ENCODE peak calls at places on chromosomes 2 and 18, in four cellular contexts. One of them, this sample, is unnamed.

GRCh38 chr2:15937105-15937881 is 3.1 kb upstream of the MYCN start:
- DNase-seq in AG08395: no peak
- DNase-seq in T-cell: no peak
- DNase-seq in stomach: no peak
- DNase-seq in this sample: no peak

GRCh38 chr2:32671885-32672519 is 44.2 kb downstream of the TTC27 start:
- DNase-seq in AG08395: peak
- DNase-seq in T-cell: no peak
- DNase-seq in stomach: no peak
- DNase-seq in this sample: no peak

GRCh38 chr18:79540914-79541301 is 138.7 kb upstream of the CTDP1 start:
- DNase-seq in AG08395: no peak
- DNase-seq in T-cell: no peak
- DNase-seq in stomach: peak
- DNase-seq in this sample: no peak

GRCh38 chr18:3213231-3214059 is 6.3 kb downstream of the MYOM1 start:
- DNase-seq in T-cell: no peak
- DNase-seq in AG08395: no peak
- DNase-seq in stomach: no peak
- DNase-seq in this sample: no peak

GRCh38 chr2:16487686-16488085 is 177.9 kb downstream of the CYRIA start:
- DNase-seq in stomach: peak
- DNase-seq in AG08395: no peak
- DNase-seq in T-cell: no peak
- DNase-seq in this sample: peak

GRCh38 chr18:72504866-72505265 is 39.3 kb downstream of the CBLN2 start:
- DNase-seq in stomach: no peak
- DNase-seq in T-cell: no peak
- DNase-seq in AG08395: no peak
- DNase-seq in this sample: no peak

GRCh38 chr2:100193334-100193733 is 50.9 kb upstream of the AFF3 start:
- DNase-seq in T-cell: no peak
- DNase-seq in stomach: no peak
- DNase-seq in AG08395: no peak
- DNase-seq in this sample: no peak

GRCh38 chr2:109059474-109060165 is 69.4 kb upstream of the SH3RF3 start:
- DNase-seq in T-cell: no peak
- DNase-seq in AG08395: no peak
- DNase-seq in stomach: peak
- DNase-seq in this sample: no peak

GRCh38 chr2:94999431-94999883 is 26.1 kb upstream of the MAL start:
- DNase-seq in stomach: no peak
- DNase-seq in T-cell: no peak
- DNase-seq in AG08395: no peak
- DNase-seq in this sample: no peak

GRCh38 chr2:59301466-59302402 is 1060.6 kb upstream of the FANCL start:
- DNase-seq in AG08395: peak
- DNase-seq in T-cell: no peak
- DNase-seq in stomach: peak
- DNase-seq in this sample: peak

GRCh38 chr2:39059366-39059952 is 61.4 kb downstream of the SOS1 start:
- DNase-seq in T-cell: no peak
- DNase-seq in AG08395: peak
- DNase-seq in stomach: no peak
- DNase-seq in this sample: peak

GRCh38 chr2:197804049-197804757 is at the start of gene PLCL1:
- DNase-seq in T-cell: peak
- DNase-seq in AG08395: peak
- DNase-seq in stomach: peak
- DNase-seq in this sample: peak

GRCh38 chr18:63578357-63578958 is 8.7 kb upstream of the SERPINB13 start:
- DNase-seq in stomach: no peak
- DNase-seq in T-cell: no peak
- DNase-seq in AG08395: peak
- DNase-seq in this sample: peak

GRCh38 chr18:75548353-75548752 is 120.8 kb upstream of the SMIM21 start:
- DNase-seq in stomach: no peak
- DNase-seq in AG08395: no peak
- DNase-seq in T-cell: no peak
- DNase-seq in this sample: no peak